ENCODE peak calls at places on chromosome 11, in six cellular contexts. O is HepG2, G is ascending aorta, M is cardiac fibroblast, U is K562, R is ovary. S is an unnamed sample.

GRCh38 chr11:71963468-71963867 is 34.6 kb downstream of the RNF121 start:
- DNase-seq in O (no peak), G (no peak), M (no peak), U (no peak), R (no peak), S (no peak)

GRCh38 chr11:134749040-134749586 is 337.1 kb upstream of the B3GAT1 start:
- DNase-seq in O (no peak), G (peak), M (no peak), U (no peak), R (no peak), S (no peak)

GRCh38 chr11:9594267-9595046 is 21.0 kb downstream of the WEE1 start:
- DNase-seq in O (no peak), G (no peak), M (no peak), U (no peak), R (no peak), S (no peak)

GRCh38 chr11:133955945-133956421 is 785 bp downstream of the IGSF9B start:
- DNase-seq in O (no peak), G (no peak), M (no peak), U (no peak), R (no peak), S (no peak)

GRCh38 chr11:13637125-13638119 is 31.0 kb upstream of the FAR1 start:
- DNase-seq in O (no peak), G (no peak), M (no peak), U (no peak), R (no peak), S (no peak)

GRCh38 chr11:89181111-89181510 is 3.4 kb downstream of the TYR start:
- DNase-seq in O (no peak), G (no peak), M (no peak), U (no peak), R (no peak), S (no peak)

GRCh38 chr11:115324569-115325432 is 179.4 kb downstream of the CADM1 start:
- DNase-seq in O (peak), G (no peak), M (peak), U (peak), R (peak), S (peak)

GRCh38 chr11:111303476-111303875 is 5.1 kb downstream of the POU2AF3 start:
- DNase-seq in O (peak), G (no peak), M (no peak), U (no peak), R (no peak), S (peak)

GRCh38 chr11:123454060-123454651 is 24.1 kb downstream of the GRAMD1B start:
- DNase-seq in O (no peak), G (no peak), M (peak), U (no peak), R (no peak), S (peak)

GRCh38 chr11:100981196-100981824 is 148.3 kb downstream of the PGR start:
- DNase-seq in O (no peak), G (no peak), M (no peak), U (no peak), R (peak), S (no peak)

GRCh38 chr11:44831605-44832394 is 105.0 kb downstream of the TSPAN18 start:
- DNase-seq in O (no peak), G (no peak), M (no peak), U (peak), R (no peak), S (no peak)

GRCh38 chr11:86440305-86440716 is 65.6 kb downstream of the CCDC81 start:
- DNase-seq in O (no peak), G (peak), M (peak), U (no peak), R (no peak), S (peak)

GRCh38 chr11:110587129-110587528 is 125.1 kb downstream of the ARHGAP20 start:
- DNase-seq in O (no peak), G (no peak), M (no peak), U (no peak), R (no peak), S (no peak)

GRCh38 chr11:45215098-45215497 is 68.7 kb downstream of the PRDM11 start:
- DNase-seq in O (no peak), G (no peak), M (no peak), U (no peak), R (no peak), S (no peak)

GRCh38 chr11:111469200-111469599 is 43.0 kb downstream of the BTG4 start:
- DNase-seq in O (no peak), G (no peak), M (no peak), U (no peak), R (no peak), S (peak)

GRCh38 chr11:83827520-83827919 is 541.4 kb upstream of the CCDC90B start:
- DNase-seq in O (no peak), G (no peak), M (peak), U (no peak), R (no peak), S (peak)

GRCh38 chr11:17414992-17415391 is 26.5 kb upstream of the KCNJ11 start:
- DNase-seq in O (no peak), G (no peak), M (no peak), U (no peak), R (no peak), S (no peak)

GRCh38 chr11:31240340-31240904 is 129.1 kb downstream of the DCDC1 start:
- DNase-seq in O (peak), G (no peak), M (peak), U (peak), R (no peak), S (peak)

GRCh38 chr11:57543601-57544000 is 6.2 kb downstream of the SMTNL1 start:
- DNase-seq in O (no peak), G (no peak), M (no peak), U (no peak), R (no peak), S (no peak)

GRCh38 chr11:27757953-27758352 is 57.7 kb upstream of the BDNF start:
- DNase-seq in O (no peak), G (no peak), M (peak), U (no peak), R (no peak), S (peak)

GRCh38 chr11:221998-222789 is 13.9 kb downstream of the SIRT3 start:
- DNase-seq in O (no peak), G (peak), M (no peak), U (no peak), R (no peak), S (no peak)

DNA sequence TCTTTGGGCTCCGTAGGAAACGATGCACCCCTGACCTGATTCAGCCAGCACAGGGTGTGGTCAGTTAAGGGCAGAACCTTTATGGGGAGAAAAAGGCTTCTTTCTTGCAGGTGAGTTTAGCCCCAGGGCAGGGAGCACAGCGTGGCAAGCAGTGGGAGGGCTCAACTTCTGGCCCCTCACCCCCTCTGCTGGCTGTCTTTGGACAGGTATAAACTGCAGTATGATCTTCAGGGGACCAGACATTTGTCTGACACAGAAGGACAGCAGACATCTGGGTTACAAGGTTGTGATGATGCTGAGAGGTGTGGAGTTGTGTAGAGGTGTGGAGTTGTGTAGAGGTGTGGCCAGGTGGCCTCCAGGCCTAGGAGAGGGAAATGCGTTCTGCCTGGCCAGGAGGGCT is 324.0 kb upstream of the PLET1 start:
- DNase-seq in O (no peak), G (no peak), M (no peak), U (peak), R (no peak), S (no peak)
- TF ChIP-seq CTCF in O (peak), G (no peak), M (no peak), U (peak), R (no peak), S (no peak)

GRCh38 chr11:64268028-64268686 is 16.3 kb downstream of the BAD start:
- DNase-seq in O (no peak), G (no peak), M (peak), U (peak), R (no peak), S (no peak)
- H3K4me3 ChIP-seq in O (peak), G (peak), M (no peak), U (peak), R (no peak), S (no peak)

GRCh38 chr11:125123947-125124633 is 12.7 kb upstream of the TMEM218 start:
- DNase-seq in O (peak), G (no peak), M (peak), U (peak), R (peak), S (peak)
- TF ChIP-seq CTCF in O (peak), G (peak), M (peak), U (peak), R (no peak), S (peak)

DNA sequence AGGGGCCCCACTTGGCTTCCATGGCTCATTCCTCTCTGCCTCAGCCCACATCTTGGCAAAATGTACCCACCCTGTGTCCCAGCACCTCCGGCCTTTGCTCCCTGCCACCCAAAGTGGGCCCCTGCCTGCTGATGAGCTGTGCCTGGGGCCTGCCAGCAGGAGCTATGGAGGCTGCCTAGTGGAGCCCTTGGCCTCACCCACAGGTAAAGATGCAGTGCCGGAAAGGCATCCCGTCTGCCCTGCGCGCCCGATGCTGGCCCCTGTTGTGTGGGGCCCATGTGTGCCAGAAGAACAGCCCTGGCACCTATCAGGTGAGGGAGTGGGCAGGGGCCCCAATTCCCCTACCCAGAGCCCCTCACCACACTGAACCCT is 1.3 kb downstream of the TBC1D10C start:
- DNase-seq in O (no peak), G (no peak), M (no peak), U (no peak), R (no peak), S (no peak)
- H3K4me3 ChIP-seq in O (no peak), G (no peak), M (no peak), U (no peak), R (no peak), S (no peak)

GRCh38 chr11:39361557-39361956 is 2097.9 kb downstream of the LRRC4C start:
- DNase-seq in O (no peak), G (no peak), M (no peak), U (no peak), R (no peak), S (no peak)
- TF ChIP-seq CTCF in O (no peak), G (no peak), M (no peak), U (no peak), R (no peak), S (no peak)

GRCh38 chr11:67614730-67615454 is 8.2 kb downstream of the NDUFV1 start:
- DNase-seq in O (no peak), G (no peak), M (no peak), U (no peak), R (no peak), S (no peak)

GRCh38 chr11:67613960-67614715 is 7.4 kb downstream of the NDUFV1 start:
- DNase-seq in O (no peak), G (peak), M (peak), U (peak), R (no peak), S (peak)

GRCh38 chr11:67612751-67613150 is 6.0 kb downstream of the NDUFV1 start:
- DNase-seq in O (no peak), G (no peak), M (no peak), U (no peak), R (no peak), S (no peak)

GRCh38 chr11:67611704-67612587 is 5.2 kb downstream of the NDUFV1 start:
- DNase-seq in O (no peak), G (no peak), M (no peak), U (no peak), R (no peak), S (no peak)

DNA sequence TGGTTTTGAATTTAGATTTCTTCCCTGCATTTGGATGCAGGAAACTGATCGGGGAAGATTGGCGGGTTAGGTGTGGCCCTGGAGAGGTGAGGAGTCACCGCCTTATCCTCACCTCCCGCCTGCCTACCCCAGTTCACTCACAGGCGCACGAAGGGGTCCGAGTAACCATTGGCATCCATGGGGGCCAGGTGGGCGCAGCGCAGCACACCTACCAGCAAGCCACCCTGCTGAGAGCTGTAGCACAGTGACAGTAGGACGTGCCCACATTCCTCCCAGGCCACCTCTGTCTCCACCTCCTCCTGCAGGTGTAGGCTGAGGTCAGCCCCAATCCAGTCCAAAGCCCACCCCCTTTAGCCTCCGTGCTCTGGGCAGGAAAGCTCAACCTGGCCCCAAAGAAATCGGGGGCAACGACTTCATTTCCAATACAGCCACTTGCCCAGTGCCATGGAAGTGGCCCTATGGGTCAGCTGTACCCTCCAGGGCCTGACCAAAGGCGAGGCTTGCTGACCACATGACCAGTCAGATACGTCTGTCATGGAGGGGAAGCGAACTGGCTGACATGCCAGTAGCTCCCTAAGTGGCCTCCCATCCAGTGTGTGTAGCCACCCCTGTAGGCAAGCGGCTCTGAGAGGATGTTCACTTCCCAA is 6.7 kb downstream of the NDUFV1 start:
- DNase-seq in O (no peak), G (no peak), M (no peak), U (no peak), R (no peak), S (no peak)
- H3K4me3 ChIP-seq in O (no peak), G (peak), M (no peak), U (no peak), R (no peak), S (no peak)

GRCh38 chr11:61577383-61578118 is 3.3 kb downstream of the SYT7 start:
- DNase-seq in O (peak), G (no peak), M (no peak), U (peak), R (no peak), S (no peak)
- TF ChIP-seq CTCF in O (peak), G (no peak), M (peak), U (peak), R (no peak), S (peak)

DNA sequence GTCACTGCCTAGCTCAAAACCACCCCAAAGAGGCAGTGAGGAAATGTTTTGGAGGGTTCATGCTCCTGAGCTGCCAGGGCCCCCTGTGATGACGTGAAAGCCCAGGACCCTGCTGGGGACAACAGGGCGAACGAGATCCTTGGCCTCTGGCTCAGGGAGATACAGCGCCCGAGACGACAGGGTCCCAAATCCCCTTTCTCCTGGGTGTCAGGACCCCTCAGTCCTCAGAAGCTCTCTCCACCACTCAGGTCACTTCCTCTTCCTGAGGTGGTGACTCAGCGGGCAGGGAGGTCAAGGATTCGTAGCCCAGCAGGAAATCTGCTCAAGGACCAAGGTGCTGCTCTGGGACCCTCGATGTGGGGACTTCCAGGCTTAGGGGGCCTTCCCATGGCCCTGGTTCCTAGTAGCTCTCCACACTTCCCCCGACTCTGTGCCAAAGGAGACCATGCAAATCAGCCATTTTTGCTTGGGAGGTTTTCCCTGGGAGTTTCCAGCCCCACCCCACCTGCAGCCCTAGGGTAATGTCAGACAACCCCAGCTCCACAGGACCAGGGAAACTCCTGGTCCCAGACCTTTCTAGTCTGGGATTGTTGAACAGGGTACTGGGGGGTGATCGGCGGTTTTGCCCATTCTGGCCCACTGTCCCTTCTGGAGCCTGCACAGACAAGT is 12.8 kb downstream of the BCL9L start:
- DNase-seq in O (no peak), G (peak), M (no peak), U (peak), R (peak), S (no peak)
- H3K4me3 ChIP-seq in O (no peak), G (peak), M (no peak), U (no peak), R (no peak), S (no peak)

DNA sequence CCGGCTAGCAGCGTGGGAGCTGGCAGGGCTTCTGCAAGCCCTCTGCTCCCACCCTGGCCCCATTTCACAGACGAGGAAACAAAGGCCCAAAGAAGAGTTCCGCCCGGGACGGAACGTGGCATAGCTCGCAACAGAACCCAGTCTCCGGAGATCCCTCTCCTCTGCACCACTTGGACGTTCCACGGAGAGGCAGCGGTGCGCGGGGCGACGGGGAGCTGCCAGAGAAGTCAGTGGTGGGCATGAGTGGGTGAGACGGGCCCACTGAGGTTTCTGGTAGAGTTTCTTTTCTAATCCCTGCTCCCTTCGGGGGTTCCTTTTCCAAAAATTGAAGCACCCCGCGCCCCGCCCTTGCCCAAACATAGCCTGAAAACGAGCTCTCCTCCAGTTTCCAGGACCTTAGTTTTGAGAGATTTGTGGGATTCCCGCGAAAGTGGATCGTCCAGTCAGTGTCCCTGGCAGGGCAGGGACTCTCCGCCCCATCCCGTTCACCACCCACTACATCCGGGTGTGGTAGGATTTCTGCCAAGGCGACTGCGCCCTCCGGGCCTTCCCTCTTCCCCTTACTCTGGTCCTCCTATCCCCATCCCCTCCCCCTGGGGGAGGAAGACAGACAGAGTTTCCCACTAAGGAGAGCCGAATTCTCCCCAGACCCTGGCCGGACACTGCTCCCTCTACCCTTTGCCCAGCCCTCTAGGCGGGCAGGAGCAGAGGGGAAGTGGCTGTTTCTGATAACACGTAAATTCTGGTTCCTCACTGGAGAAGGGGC is 764 bp upstream of the NECTIN1 start:
- DNase-seq in O (no peak), G (peak), M (peak), U (no peak), R (peak), S (peak)
- TF ChIP-seq CTCF in O (no peak), G (no peak), M (no peak), U (no peak), R (no peak), S (peak)

DNA sequence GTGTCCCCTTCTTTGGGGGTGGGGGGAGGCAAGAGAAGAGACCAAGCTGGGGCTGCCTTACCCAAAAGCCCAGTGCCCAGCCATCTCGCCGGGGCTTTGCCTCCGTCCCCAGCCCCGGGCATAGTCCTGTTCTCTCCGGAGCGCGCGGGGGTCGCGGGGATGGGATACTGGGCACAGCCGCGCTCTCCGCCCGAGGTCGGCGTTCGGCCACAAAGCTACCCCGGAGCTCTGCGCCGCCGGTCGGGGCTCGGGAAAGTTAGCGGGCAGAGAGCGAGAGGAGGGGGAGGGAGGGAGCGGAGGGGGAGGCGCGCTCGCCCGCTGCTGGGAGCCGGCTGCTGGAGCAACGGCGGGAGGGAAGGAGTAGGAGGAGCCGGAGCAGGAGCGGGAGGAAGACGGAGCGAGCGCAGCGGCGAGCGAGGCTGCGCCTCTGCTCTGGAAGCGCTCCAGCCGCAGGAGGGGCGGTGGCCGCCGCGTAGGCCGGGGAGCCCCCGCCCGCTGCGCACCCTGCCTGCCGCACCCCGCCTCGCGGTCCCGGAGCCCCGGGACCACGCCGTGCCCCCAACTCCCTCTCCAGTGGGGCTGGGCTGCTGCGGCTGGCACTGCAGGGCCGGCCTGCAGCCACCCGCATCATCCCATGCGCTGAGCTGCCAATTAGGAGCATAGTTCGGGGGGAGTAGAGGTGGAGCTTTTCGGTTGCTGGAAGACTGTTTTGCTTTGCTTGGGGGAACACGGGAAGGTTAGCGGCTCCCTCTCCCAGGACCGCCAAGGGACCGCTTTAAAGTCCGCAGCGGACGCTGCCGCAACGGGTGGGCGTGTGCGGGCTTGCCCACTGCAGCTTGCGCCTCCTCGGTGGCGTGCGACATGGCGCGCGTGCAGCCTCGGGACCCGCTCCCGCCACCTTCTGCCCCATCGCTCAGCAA is at the start of gene SCN4B:
- DNase-seq in O (no peak), G (no peak), M (peak), U (peak), R (peak), S (peak)
- H3K4me3 ChIP-seq in O (peak), G (peak), M (peak), U (no peak), R (peak), S (peak)